ENCODE peak calls at places on chromosomes 12 and 14, in nine cellular contexts. V, C, W, T, O, Y, R, F and P are unnamed samples.

GRCh38 chr12:120495189-120495722 is 657 bp upstream of the DYNLL1 start:
- DNase-seq in V (no peak), C (no peak), W (no peak), T (peak; percentile 18), O (no peak), Y (no peak), R (no peak), F (no peak), P (no peak)

GRCh38 chr12:47818382-47818700 is 1.4 kb downstream of the HDAC7 start:
- DNase-seq in V (no peak), C (peak; percentile 46), W (no peak), T (no peak), O (no peak), Y (no peak), R (no peak), F (no peak), P (peak; percentile 36)

GRCh38 chr12:76083761-76084276 is 666 bp downstream of the NAP1L1 start:
- DNase-seq in V (no peak), C (peak; percentile 76), W (peak; percentile 91), T (peak; percentile 79), O (peak; percentile 80), Y (peak; percentile 49), R (peak; percentile 51), F (peak; percentile 40), P (peak; percentile 63)

GRCh38 chr12:27772328-27773049 is 7.5 kb upstream of the KLHL42 start:
- DNase-seq in V (no peak), C (no peak), W (no peak), T (no peak), O (no peak), Y (no peak), R (no peak), F (no peak), P (peak; percentile 9)

GRCh38 chr12:124500232-124501079 is 67.0 kb downstream of the NCOR2 start:
- DNase-seq in V (no peak), C (no peak), W (peak; percentile 92), T (no peak), O (no peak), Y (no peak), R (no peak), F (no peak), P (peak; percentile 39)

GRCh38 chr14:38255408-38255672 is 553 bp downstream of the CLEC14A start:
- DNase-seq in V (no peak), C (no peak), W (no peak), T (no peak), O (no peak), Y (no peak), R (no peak), F (no peak), P (peak; percentile 35)

GRCh38 chr12:23816394-23816851 is 133.0 kb downstream of the SOX5 start:
- DNase-seq in V (no peak), C (no peak), W (peak; percentile 16), T (no peak), O (no peak), Y (no peak), R (no peak), F (no peak), P (no peak)

GRCh38 chr14:99726538-99727095 is 42.5 kb downstream of the CYP46A1 start:
- DNase-seq in V (no peak), C (no peak), W (no peak), T (peak; percentile 12), O (no peak), Y (no peak), R (no peak), F (no peak), P (no peak)

GRCh38 chr12:122865268-122866231 is 30.3 kb downstream of the HIP1R start:
- DNase-seq in V (no peak), C (peak; percentile 71), W (peak; percentile 51), T (no peak), O (peak; percentile 38), Y (no peak), R (no peak), F (no peak), P (no peak)

GRCh38 chr12:90027889-90028570 is 319.4 kb upstream of the ATP2B1 start:
- DNase-seq in V (no peak), C (no peak), W (no peak), T (no peak), O (no peak), Y (no peak), R (no peak), F (no peak), P (no peak)

GRCh38 chr14:24132061-24132685 is 1.7 kb downstream of the FITM1 start:
- DNase-seq in V (no peak), C (no peak), W (no peak), T (no peak), O (no peak), Y (no peak), R (no peak), F (no peak), P (no peak)

GRCh38 chr12:68559984-68560822 is 50.5 kb upstream of the RAP1B start:
- DNase-seq in V (no peak), C (no peak), W (no peak), T (no peak), O (peak; percentile 7), Y (peak; percentile 3), R (no peak), F (peak; percentile 47), P (no peak)

GRCh38 chr12:20472089-20472488 is 103.8 kb downstream of the PDE3A start:
- DNase-seq in V (no peak), C (no peak), W (no peak), T (no peak), O (no peak), Y (no peak), R (no peak), F (no peak), P (peak; percentile 53)

GRCh38 chr14:90649557-90650135 is 166.6 kb downstream of the TTC7B start:
- DNase-seq in V (no peak), C (no peak), W (no peak), T (no peak), O (no peak), Y (no peak), R (no peak), F (no peak), P (no peak)

DNA sequence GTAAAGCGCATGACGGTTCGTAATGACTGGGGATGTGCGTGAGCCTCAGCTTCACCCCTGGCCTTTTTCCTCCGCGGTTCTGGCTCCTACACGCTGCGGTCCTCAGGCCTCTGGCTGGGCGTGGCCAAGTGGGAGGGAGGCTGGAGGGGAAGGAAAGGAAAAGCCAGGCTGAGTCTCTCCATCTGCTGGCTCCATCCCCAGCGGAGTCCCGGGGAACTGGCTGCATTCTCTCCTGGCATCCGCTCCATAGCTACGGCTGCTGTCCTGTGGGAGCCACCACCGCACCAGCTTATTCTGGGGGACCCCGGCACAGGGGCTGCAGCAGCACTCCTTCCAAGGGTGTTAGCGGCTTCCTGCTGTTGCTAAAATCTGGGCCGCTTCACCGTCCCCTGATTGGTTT is 68.2 kb upstream of the SLC24A4 start:
- DNase-seq in V (no peak), C (no peak), W (no peak), T (peak; percentile 57), O (no peak), Y (peak; percentile 12), R (peak; percentile 64), F (peak; percentile 52), P (peak; percentile 60)
- TF ChIP-seq CTCF in V (peak; percentile 7), C (no peak), W (no peak), T (no peak), O (no peak), Y (no peak), R (no peak), F (peak; percentile 10), P (no peak)

GRCh38 chr12:102916252-102917025 is 605 bp downstream of the PAH start:
- DNase-seq in V (no peak), C (no peak), W (no peak), T (no peak), O (no peak), Y (no peak), R (no peak), F (no peak), P (no peak)
- H3K4me3 ChIP-seq in V (no peak overlapping the region), C (no peak overlapping the region), W (peak overlapping the region; percentile 44), T (no peak overlapping the region), O (no peak overlapping the region), Y (no peak overlapping the region), R (no peak overlapping the region), F (no peak overlapping the region), P (no peak overlapping the region)

DNA sequence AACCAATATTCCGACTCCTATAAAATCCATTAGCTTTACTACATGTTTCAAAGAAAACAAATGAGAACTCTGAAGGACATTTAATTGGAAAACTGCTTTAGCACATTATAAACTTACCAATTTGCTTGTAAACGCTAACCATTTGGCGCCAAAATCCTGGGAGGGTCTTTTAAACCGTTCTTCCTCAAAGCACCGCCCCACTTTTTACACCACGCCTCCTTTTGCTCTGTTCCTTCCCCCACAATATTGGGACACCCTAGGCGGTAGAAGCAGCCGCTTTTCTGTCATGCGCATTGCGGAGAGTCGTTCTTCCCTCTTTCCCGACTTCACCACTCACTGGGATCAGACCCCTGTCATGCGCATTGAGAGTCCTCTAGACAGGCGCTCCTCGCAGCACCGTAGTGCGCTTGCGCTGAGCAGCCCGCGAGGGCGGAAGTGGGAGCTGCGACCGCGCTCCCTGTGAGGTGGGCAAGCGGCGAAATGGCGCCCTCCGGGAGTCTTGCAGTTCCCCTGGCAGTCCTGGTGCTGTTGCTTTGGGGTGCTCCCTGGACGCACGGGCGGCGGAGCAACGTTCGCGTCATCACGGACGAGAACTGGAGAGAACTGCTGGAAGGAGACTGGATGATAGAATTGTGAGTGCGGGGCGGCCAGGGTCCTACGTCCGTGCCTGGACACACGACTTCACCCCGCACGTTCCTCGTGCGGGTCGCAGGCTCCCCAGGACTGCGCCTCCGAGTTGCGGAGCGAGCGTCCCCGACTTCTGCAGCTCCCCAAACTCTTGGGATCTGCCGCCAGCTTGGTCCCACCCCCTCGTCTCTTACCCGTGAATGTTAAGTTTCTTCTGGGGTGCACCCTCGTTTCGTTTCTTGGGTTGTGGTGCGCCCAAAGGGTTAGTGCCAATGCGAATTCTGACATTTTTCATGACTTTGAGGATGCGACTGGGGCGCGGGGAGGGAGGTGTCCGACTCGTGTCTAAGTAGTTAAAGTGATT is at the start of gene TMX1:
- DNase-seq in V (peak; percentile 92), C (peak; percentile 97), W (peak; percentile 97), T (peak; percentile 95), O (peak; percentile 98), Y (peak; percentile 98), R (peak; percentile 99), F (peak; percentile 96), P (peak; percentile 99)
- TF ChIP-seq CTCF in V (no peak), C (peak; percentile 37), W (no peak), T (no peak), O (peak; percentile 0), Y (peak; percentile 14), R (no peak), F (no peak), P (no peak)

GRCh38 chr14:68401855-68402254 is 391.0 kb downstream of the ZFP36L1 start:
- DNase-seq in V (no peak), C (peak; percentile 73), W (no peak), T (no peak), O (peak; percentile 95), Y (no peak), R (no peak), F (no peak), P (peak; percentile 33)

GRCh38 chr14:68403794-68404522 is 388.9 kb downstream of the ZFP36L1 start:
- DNase-seq in V (no peak), C (peak; percentile 33), W (no peak), T (no peak), O (peak; percentile 56), Y (no peak), R (no peak), F (no peak), P (no peak)

GRCh38 chr14:68401320-68401719 is 391.5 kb downstream of the ZFP36L1 start:
- DNase-seq in V (no peak), C (peak; percentile 29), W (peak; percentile 74), T (no peak), O (peak; percentile 44), Y (no peak), R (no peak), F (no peak), P (no peak)

GRCh38 chr14:68403191-68403781 is 389.6 kb downstream of the ZFP36L1 start:
- DNase-seq in V (no peak), C (no peak), W (no peak), T (no peak), O (peak; percentile 49), Y (no peak), R (peak; percentile 46), F (no peak), P (no peak)

GRCh38 chr14:68402525-68403101 is 390.3 kb downstream of the ZFP36L1 start:
- DNase-seq in V (no peak), C (no peak), W (no peak), T (no peak), O (peak; percentile 49), Y (no peak), R (no peak), F (no peak), P (no peak)
- H3K4me3 ChIP-seq in V (no peak overlapping the region), C (no peak overlapping the region), W (no peak overlapping the region), T (no peak overlapping the region), O (peak overlapping the region; percentile 55), Y (no peak overlapping the region), R (no peak overlapping the region), F (no peak overlapping the region), P (no peak overlapping the region)